ENCODE peak calls at places on chromosomes 13 and 19, in seven cellular contexts. A is HCT116, O is H1, S is K562, X is GM12878, B is SK-N-SH, U is HepG2. Z is an unnamed sample.

GRCh38 chr13:39870197-39870746 is 214.8 kb downstream of the COG6 start:
- DNase-seq in A (no peak), O (no peak), S (no peak), X (no peak), B (no peak), U (no peak), Z (no peak)

GRCh38 chr19:49057636-49058234 is at the start of gene CGB7:
- DNase-seq in A (no peak), O (no peak), S (peak; percentile 60), X (no peak), B (peak; percentile 87), U (peak; percentile 17), Z (peak; percentile 79)

GRCh38 chr13:54676526-54677113 is 1648.0 kb downstream of the OLFM4 start:
- DNase-seq in A (no peak), O (no peak), S (no peak), X (no peak), B (no peak), U (no peak), Z (no peak)

GRCh38 chr13:40233731-40234195 is 432.7 kb downstream of the FOXO1 start:
- DNase-seq in A (no peak), O (no peak), S (no peak), X (no peak), B (no peak), U (no peak), Z (no peak)

GRCh38 chr13:93635687-93636086 is 409.1 kb downstream of the GPC6 start:
- DNase-seq in A (no peak), O (no peak), S (no peak), X (no peak), B (no peak), U (no peak), Z (no peak)

GRCh38 chr13:91571681-91572080 is 173.3 kb downstream of the GPC5 start:
- DNase-seq in A (no peak), O (no peak), S (no peak), X (no peak), B (no peak), U (no peak), Z (no peak)

GRCh38 chr13:79306650-79307049 is 99.4 kb downstream of the RBM26 start:
- DNase-seq in A (no peak), O (no peak), S (no peak), X (no peak), B (no peak), U (no peak), Z (no peak)

GRCh38 chr13:80040219-80040976 is 300.5 kb downstream of the SPRY2 start:
- DNase-seq in A (peak; percentile 68), O (no peak), S (no peak), X (no peak), B (no peak), U (no peak), Z (peak; percentile 2)

GRCh38 chr19:1822210-1822609 is 10.1 kb upstream of the ATP8B3 start:
- DNase-seq in A (no peak), O (no peak), S (no peak), X (no peak), B (no peak), U (no peak), Z (no peak)

GRCh38 chr13:38824342-38824741 is 137.5 kb downstream of the FREM2 start:
- DNase-seq in A (no peak), O (no peak), S (no peak), X (peak; percentile 36), B (no peak), U (no peak), Z (no peak)

GRCh38 chr19:48271531-48272151 is 1.8 kb downstream of the ZNF114 start:
- DNase-seq in A (no peak), O (peak; percentile 51), S (no peak), X (no peak), B (peak; percentile 81), U (peak; percentile 67), Z (peak; percentile 42)

GRCh38 chr13:111187879-111188643 is 73.0 kb downstream of the ARHGEF7 start:
- DNase-seq in A (no peak), O (no peak), S (no peak), X (no peak), B (no peak), U (no peak), Z (no peak)

GRCh38 chr19:39411006-39411831 is 1.2 kb upstream of the PLEKHG2 start:
- DNase-seq in A (no peak), O (no peak), S (no peak), X (no peak), B (no peak), U (peak; percentile 88), Z (no peak)
- TF ChIP-seq JUND in A (no peak), O (no peak), S (no peak), X (no peak), B (no peak), U (peak; percentile 7), Z (no peak)

GRCh38 chr19:16898306-16899015 is 9.7 kb downstream of the F2RL3 start:
- DNase-seq in A (no peak), O (no peak), S (no peak), X (no peak), B (no peak), U (no peak), Z (no peak)

GRCh38 chr19:16896098-16896912 is 7.5 kb downstream of the F2RL3 start:
- DNase-seq in A (no peak), O (no peak), S (peak; percentile 84), X (no peak), B (no peak), U (no peak), Z (no peak)

GRCh38 chr19:16896913-16897571 is 8.2 kb downstream of the F2RL3 start:
- DNase-seq in A (peak; percentile 51), O (peak; percentile 90), S (peak; percentile 99), X (peak; percentile 60), B (peak; percentile 100), U (peak; percentile 74), Z (peak; percentile 96)

GRCh38 chr19:16899566-16900075 is 10.8 kb downstream of the F2RL3 start:
- DNase-seq in A (peak; percentile 35), O (no peak), S (peak; percentile 70), X (no peak), B (peak; percentile 53), U (peak; percentile 22), Z (no peak)

DNA sequence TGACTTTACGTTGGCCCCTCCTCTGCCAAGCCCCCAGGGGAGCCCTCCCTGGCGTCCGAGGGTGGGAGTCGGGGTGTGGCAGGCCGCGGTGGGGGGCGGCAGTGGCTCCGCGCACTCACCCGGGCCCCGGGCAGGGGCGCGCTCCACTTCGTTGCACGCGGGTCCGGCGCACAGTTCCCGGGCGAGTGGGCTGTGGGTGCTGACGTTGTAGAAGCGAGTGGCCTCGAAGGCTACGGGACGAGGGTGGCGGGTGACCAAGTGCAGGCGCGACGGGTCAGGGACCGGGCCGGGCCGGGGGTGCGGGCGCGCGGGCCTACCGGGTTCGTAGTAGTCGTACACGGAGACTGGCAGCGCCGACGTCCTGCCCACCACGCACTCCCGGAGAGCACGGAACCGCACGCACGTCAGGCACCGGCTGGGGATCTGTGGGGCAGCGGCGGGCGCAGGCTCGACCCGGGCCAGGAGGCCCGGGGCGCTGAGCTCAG is 8.8 kb downstream of the F2RL3 start:
- DNase-seq in A (no peak), O (no peak), S (no peak), X (no peak), B (no peak), U (no peak), Z (no peak)
- TF ChIP-seq JUND in A (no peak), O (no peak), S (no peak), X (no peak), B (no peak), U (no peak), Z (no peak)

GRCh38 chr13:32036131-32036695 is 4.6 kb downstream of the FRY start:
- DNase-seq in A (no peak), O (no peak), S (no peak), X (no peak), B (no peak), U (no peak), Z (no peak)
- TF ChIP-seq JUND in A (no peak), O (no peak), S (no peak), X (no peak), B (no peak), U (no peak), Z (no peak)

GRCh38 chr19:632228-633067 is 889 bp downstream of the POLRMT start:
- DNase-seq in A (no peak), O (no peak), S (peak; percentile 71), X (no peak), B (peak; percentile 68), U (peak; percentile 67), Z (peak; percentile 42)
- TF ChIP-seq JUND in A (no peak), O (no peak), S (no peak), X (no peak), B (no peak), U (no peak), Z (no peak)

GRCh38 chr13:113321546-113321945 is 24.5 kb downstream of the LAMP1 start:
- DNase-seq in A (no peak), O (no peak), S (no peak), X (no peak), B (no peak), U (no peak), Z (no peak)
- TF ChIP-seq JUND in A (no peak), O (no peak), S (no peak), X (no peak), B (no peak), U (no peak), Z (no peak)